ENCODE peak calls at places on chromosomes 13 and 19, in nine cellular contexts. V is IMR-90, Q is bronchial epithelial cell, O is Caco-2, H is heart right ventricle, S is ovary, L is left lung, W is MM.1S, A is prostate gland. X is an unnamed sample.

GRCh38 chr13:98565726-98566577 is 11.0 kb downstream of the STK24 start:
- DNase-seq in V (no peak), A (peak; percentile 49), S (peak; percentile 42), O (no peak), H (peak; percentile 55), W (no peak), L (no peak), Q (no peak), X (no peak)

GRCh38 chr13:51814825-51815650 is 11.1 kb upstream of the DHRS12 start:
- DNase-seq in S (peak; percentile 44), V (peak; percentile 50), A (peak; percentile 55), W (peak; percentile 69), H (no peak), O (peak; percentile 68), Q (peak; percentile 56), L (peak; percentile 65), X (peak; percentile 58)

GRCh38 chr19:37928527-37929286 is 21.7 kb downstream of the SIPA1L3 start:
- DNase-seq in O (no peak), W (no peak), A (no peak), Q (no peak), V (no peak), S (no peak), H (no peak), L (no peak), X (peak; percentile 73)

GRCh38 chr13:29369060-29369743 is 226.3 kb downstream of the SLC7A1 start:
- DNase-seq in S (no peak), V (peak; percentile 34), O (no peak), W (peak; percentile 35), L (no peak), Q (peak; percentile 36), H (no peak), A (peak; percentile 9), X (no peak)

GRCh38 chr19:42023121-42023942 is 29.3 kb upstream of the ATP1A3 start:
- DNase-seq in O (peak; percentile 47), V (peak; percentile 8), L (no peak), S (no peak), H (no peak), Q (peak; percentile 9), W (peak; percentile 14), A (no peak), X (peak; percentile 30)

GRCh38 chr13:42740753-42741152 is 40.6 kb upstream of the FAM216B start:
- DNase-seq in W (no peak), O (no peak), A (no peak), H (peak; percentile 36), L (peak; percentile 60), Q (peak; percentile 65), S (no peak), V (no peak), X (no peak)

GRCh38 chr13:37667631-37668161 is 69.1 kb upstream of the POSTN start:
- DNase-seq in A (no peak), Q (no peak), V (no peak), L (no peak), S (no peak), H (no peak), O (no peak), W (no peak), X (no peak)

GRCh38 chr19:10805758-10806247 is 30.2 kb downstream of the TMED1 start:
- DNase-seq in L (no peak), A (no peak), S (no peak), W (no peak), H (no peak), O (no peak), Q (no peak), V (no peak), X (no peak)

GRCh38 chr13:113369881-113370280 is 6.0 kb upstream of the GRTP1 start:
- DNase-seq in Q (no peak), S (no peak), H (no peak), O (no peak), L (no peak), W (no peak), V (no peak), A (no peak), X (no peak)

GRCh38 chr13:71015021-71015420 is 852.0 kb downstream of the DACH1 start:
- DNase-seq in W (no peak), L (no peak), S (no peak), O (peak; percentile 88), Q (no peak), A (no peak), V (no peak), H (no peak), X (no peak)

GRCh38 chr19:1989513-1990229 is 25.8 kb downstream of the BTBD2 start:
- DNase-seq in S (no peak), H (no peak), V (no peak), O (no peak), W (no peak), Q (no peak), A (no peak), L (no peak), X (peak; percentile 15)

GRCh38 chr13:46134961-46135522 is 30.2 kb upstream of the CPB2 start:
- DNase-seq in H (no peak), L (no peak), O (peak; percentile 80), V (peak; percentile 2), S (no peak), Q (peak; percentile 90), A (peak; percentile 87), W (no peak), X (no peak)

GRCh38 chr13:92767468-92767867 is 459.1 kb upstream of the GPC6 start:
- DNase-seq in L (no peak), S (no peak), Q (no peak), V (no peak), H (no peak), A (no peak), O (no peak), W (peak; percentile 83), X (no peak)

GRCh38 chr19:51607920-51608562 is 22.2 kb downstream of the SIGLEC5 start:
- DNase-seq in S (peak; percentile 54), A (peak; percentile 30), W (peak; percentile 40), H (peak; percentile 74), Q (peak; percentile 49), L (peak; percentile 87), V (peak; percentile 70), O (peak; percentile 84), X (peak; percentile 59)

GRCh38 chr13:112445411-112446271 is 69.5 kb downstream of the SPACA7 start:
- DNase-seq in Q (no peak), O (peak; percentile 31), W (no peak), A (no peak), V (no peak), H (no peak), L (no peak), S (no peak), X (no peak)

GRCh38 chr13:99969934-99970760 is 1.4 kb downstream of the ZIC5 start:
- DNase-seq in L (no peak), H (no peak), V (no peak), S (peak; percentile 39), Q (no peak), O (peak; percentile 78), W (peak; percentile 15), A (no peak), X (no peak)

GRCh38 chr19:50214699-50215543 is 11.5 kb downstream of the MYH14 start:
- DNase-seq in A (peak; percentile 92), L (peak; percentile 91), H (no peak), O (peak; percentile 55), V (no peak), S (no peak), W (no peak), Q (peak; percentile 29), X (no peak)

GRCh38 chr19:29680447-29680846 is 15.2 kb downstream of the PLEKHF1 start:
- DNase-seq in V (no peak), W (no peak), A (no peak), S (no peak), H (peak; percentile 54), L (peak; percentile 73), Q (no peak), O (no peak), X (peak; percentile 77)

GRCh38 chr13:27264648-27265047 is 6.0 kb upstream of the RASL11A start:
- DNase-seq in L (no peak), H (no peak), W (no peak), S (no peak), V (no peak), Q (no peak), A (no peak), O (no peak), X (no peak)

GRCh38 chr19:52809801-52810200 is 11.6 kb downstream of the ZNF28 start:
- DNase-seq in V (no peak), Q (no peak), L (no peak), H (no peak), O (no peak), W (no peak), A (no peak), S (no peak), X (no peak)
- H3K36me3 ChIP-seq in V (peaks cover 37% of the 10 kb centered on the region), Q (peaks cover 9% of the 10 kb centered on the region), L (peaks cover 74% of the 10 kb centered on the region), H (no peaks in the 10 kb centered on the region), O (peaks cover 5% of the 10 kb centered on the region), W (no peaks in the 10 kb centered on the region), A (no peaks in the 10 kb centered on the region), S (no peaks in the 10 kb centered on the region), X (peaks cover 9% of the 10 kb centered on the region)

GRCh38 chr19:17703823-17704463 is 15.3 kb upstream of the MAP1S start:
- DNase-seq in A (no peak), S (no peak), L (no peak), W (peak; percentile 19), Q (peak; percentile 15), O (no peak), H (peak; percentile 55), V (peak; percentile 31), X (no peak)
- TF ChIP-seq CTCF in A (peak; percentile 49), S (peak; percentile 29), L (peak; percentile 91), W (peak; percentile 85), Q (peak; percentile 82), O (peak; percentile 48), H (peak; percentile 75), V (peak; percentile 54), X (peak; percentile 89)

GRCh38 chr13:22148187-22148586 is 477.3 kb downstream of the FGF9 start:
- DNase-seq in W (no peak), S (no peak), Q (no peak), H (no peak), L (no peak), O (no peak), V (no peak), A (no peak), X (no peak)

GRCh38 chr13:22154041-22154440 is 483.2 kb downstream of the FGF9 start:
- DNase-seq in O (no peak), H (no peak), W (no peak), V (no peak), L (no peak), S (no peak), A (no peak), Q (no peak), X (no peak)
- H3K4me3 ChIP-seq in O (no peak overlapping the region), H (no peak overlapping the region), W (no peak overlapping the region), V (no peak overlapping the region), L (no peak overlapping the region), S (no peak overlapping the region), A (no peak overlapping the region), Q (no peak overlapping the region), X (no peak overlapping the region)

GRCh38 chr19:3753631-3754410 is 7.7 kb downstream of the APBA3 start:
- DNase-seq in H (no peak), W (no peak), A (no peak), O (no peak), L (no peak), V (no peak), S (no peak), Q (no peak), X (no peak)
- H3K36me3 ChIP-seq in H (peaks cover 3% of the 10 kb centered on the region), W (no peaks in the 10 kb centered on the region), A (peaks cover 9% of the 10 kb centered on the region), O (peaks cover 2% of the 10 kb centered on the region), L (peaks cover 74% of the 10 kb centered on the region), V (peaks cover 24% of the 10 kb centered on the region), S (no peaks in the 10 kb centered on the region), Q (peaks cover 5% of the 10 kb centered on the region), X (peaks cover 16% of the 10 kb centered on the region)